ENCODE peak calls at places on chromosome 12, in six cellular contexts. One of them, this sample, is unnamed.

GRCh38 chr12:41437578-41437977 is 249.5 kb downstream of the PDZRN4 start:
- DNase-seq in NCI-H2029: no peak
- DNase-seq in lower leg skin: no peak
- DNase-seq in effector memory CD8-positive, alpha-beta T cell: no peak
- DNase-seq in NCI-H1694: no peak
- DNase-seq in Calu3: no peak
- DNase-seq in this sample: no peak

GRCh38 chr12:12859690-12860089 is 31.7 kb upstream of the GPRC5A start:
- DNase-seq in NCI-H2029: no peak
- DNase-seq in lower leg skin: no peak
- DNase-seq in effector memory CD8-positive, alpha-beta T cell: no peak
- DNase-seq in NCI-H1694: peak
- DNase-seq in Calu3: no peak
- DNase-seq in this sample: no peak

GRCh38 chr12:78916845-78917480 is 52.4 kb downstream of the SYT1 start:
- DNase-seq in NCI-H2029: no peak
- DNase-seq in lower leg skin: no peak
- DNase-seq in effector memory CD8-positive, alpha-beta T cell: no peak
- DNase-seq in NCI-H1694: no peak
- DNase-seq in Calu3: peak
- DNase-seq in this sample: no peak

GRCh38 chr12:110744176-110744575 is 1.5 kb upstream of the PPP1CC start:
- DNase-seq in NCI-H2029: no peak
- DNase-seq in lower leg skin: peak
- DNase-seq in effector memory CD8-positive, alpha-beta T cell: no peak
- DNase-seq in NCI-H1694: no peak
- DNase-seq in Calu3: peak
- DNase-seq in this sample: no peak

GRCh38 chr12:64633940-64634337 is 23.6 kb downstream of the RASSF3 start:
- DNase-seq in NCI-H2029: peak
- DNase-seq in lower leg skin: no peak
- DNase-seq in effector memory CD8-positive, alpha-beta T cell: no peak
- DNase-seq in NCI-H1694: no peak
- DNase-seq in Calu3: peak
- DNase-seq in this sample: no peak

GRCh38 chr12:93944196-93944595 is 204.2 kb upstream of the PLXNC1 start:
- DNase-seq in NCI-H2029: no peak
- DNase-seq in lower leg skin: no peak
- DNase-seq in effector memory CD8-positive, alpha-beta T cell: no peak
- DNase-seq in NCI-H1694: no peak
- DNase-seq in Calu3: no peak
- DNase-seq in this sample: no peak

GRCh38 chr12:8644345-8645248 is 18.0 kb downstream of the MFAP5 start:
- DNase-seq in NCI-H2029: no peak
- DNase-seq in lower leg skin: peak
- DNase-seq in effector memory CD8-positive, alpha-beta T cell: peak
- DNase-seq in NCI-H1694: no peak
- DNase-seq in Calu3: no peak
- DNase-seq in this sample: no peak

GRCh38 chr12:60535363-60535762 is 939.5 kb downstream of the SLC16A7 start:
- DNase-seq in NCI-H2029: no peak
- DNase-seq in lower leg skin: no peak
- DNase-seq in effector memory CD8-positive, alpha-beta T cell: no peak
- DNase-seq in NCI-H1694: no peak
- DNase-seq in Calu3: no peak
- DNase-seq in this sample: no peak

GRCh38 chr12:24814379-24815086 is 134.4 kb downstream of the BCAT1 start:
- DNase-seq in NCI-H2029: no peak
- DNase-seq in lower leg skin: no peak
- DNase-seq in effector memory CD8-positive, alpha-beta T cell: no peak
- DNase-seq in NCI-H1694: no peak
- DNase-seq in Calu3: no peak
- DNase-seq in this sample: no peak

GRCh38 chr12:4046150-4046845 is 173.1 kb upstream of the PARP11 start:
- DNase-seq in NCI-H2029: no peak
- DNase-seq in lower leg skin: peak
- DNase-seq in effector memory CD8-positive, alpha-beta T cell: no peak
- DNase-seq in NCI-H1694: no peak
- DNase-seq in Calu3: no peak
- DNase-seq in this sample: no peak

GRCh38 chr12:15956010-15956409 is 44.9 kb downstream of the DERA start:
- DNase-seq in NCI-H2029: no peak
- DNase-seq in lower leg skin: no peak
- DNase-seq in effector memory CD8-positive, alpha-beta T cell: no peak
- DNase-seq in NCI-H1694: no peak
- DNase-seq in Calu3: no peak
- DNase-seq in this sample: no peak

GRCh38 chr12:79761341-79761740 is 70.6 kb upstream of the PAWR start:
- DNase-seq in NCI-H2029: no peak
- DNase-seq in lower leg skin: no peak
- DNase-seq in effector memory CD8-positive, alpha-beta T cell: no peak
- DNase-seq in NCI-H1694: no peak
- DNase-seq in Calu3: no peak
- DNase-seq in this sample: no peak

GRCh38 chr12:57099766-57100165 is 10.9 kb downstream of the NAB2 start:
- DNase-seq in NCI-H2029: no peak
- DNase-seq in lower leg skin: no peak
- DNase-seq in effector memory CD8-positive, alpha-beta T cell: no peak
- DNase-seq in NCI-H1694: no peak
- DNase-seq in Calu3: no peak
- DNase-seq in this sample: no peak